ENCODE peak calls at places on chromosomes 12 and 14, in six cellular contexts. One of them, this sample, is unnamed.

GRCh38 chr14:73116079-73116665 is 20.1 kb upstream of the PSEN1 start:
- DNase-seq in thoracic aorta: no peak
- DNase-seq in tibial artery: no peak
- DNase-seq in uterus: no peak
- DNase-seq in lower lobe of right lung: no peak
- DNase-seq in A549: no peak
- DNase-seq in this sample: no peak

GRCh38 chr12:46268349-46268616 is 560 bp downstream of the SLC38A1 start:
- DNase-seq in thoracic aorta: no peak
- DNase-seq in tibial artery: no peak
- DNase-seq in uterus: no peak
- DNase-seq in lower lobe of right lung: peak; percentile 49
- DNase-seq in A549: no peak
- DNase-seq in this sample: no peak

GRCh38 chr14:61347771-61348443 is 26.5 kb downstream of the PRKCH start:
- DNase-seq in thoracic aorta: no peak
- DNase-seq in tibial artery: no peak
- DNase-seq in uterus: no peak
- DNase-seq in lower lobe of right lung: no peak
- DNase-seq in A549: no peak
- DNase-seq in this sample: no peak

GRCh38 chr14:52314521-52315354 is 626 bp downstream of the PTGER2 start:
- DNase-seq in thoracic aorta: no peak
- DNase-seq in tibial artery: peak; percentile 68
- DNase-seq in uterus: peak; percentile 36
- DNase-seq in lower lobe of right lung: peak; percentile 69
- DNase-seq in A549: peak; percentile 27
- DNase-seq in this sample: peak; percentile 34

GRCh38 chr12:93616584-93617101 is 44.2 kb downstream of the SOCS2 start:
- DNase-seq in thoracic aorta: no peak
- DNase-seq in tibial artery: no peak
- DNase-seq in uterus: no peak
- DNase-seq in lower lobe of right lung: no peak
- DNase-seq in A549: peak; percentile 11
- DNase-seq in this sample: no peak

GRCh38 chr12:125164541-125164940 is 99.3 kb downstream of the AACS start:
- DNase-seq in thoracic aorta: no peak
- DNase-seq in tibial artery: no peak
- DNase-seq in uterus: no peak
- DNase-seq in lower lobe of right lung: no peak
- DNase-seq in A549: no peak
- DNase-seq in this sample: no peak

GRCh38 chr12:127655691-127656090 is 611.3 kb upstream of the TMEM132C start:
- DNase-seq in thoracic aorta: no peak
- DNase-seq in tibial artery: no peak
- DNase-seq in uterus: no peak
- DNase-seq in lower lobe of right lung: no peak
- DNase-seq in A549: no peak
- DNase-seq in this sample: no peak

GRCh38 chr12:16348435-16349131 is 1.1 kb downstream of the MGST1 start:
- DNase-seq in thoracic aorta: no peak
- DNase-seq in tibial artery: no peak
- DNase-seq in uterus: no peak
- DNase-seq in lower lobe of right lung: no peak
- DNase-seq in A549: no peak
- DNase-seq in this sample: no peak

GRCh38 chr12:18482601-18483120 is 221.3 kb downstream of the PIK3C2G start:
- DNase-seq in thoracic aorta: no peak
- DNase-seq in tibial artery: no peak
- DNase-seq in uterus: no peak
- DNase-seq in lower lobe of right lung: no peak
- DNase-seq in A549: no peak
- DNase-seq in this sample: no peak

DNA sequence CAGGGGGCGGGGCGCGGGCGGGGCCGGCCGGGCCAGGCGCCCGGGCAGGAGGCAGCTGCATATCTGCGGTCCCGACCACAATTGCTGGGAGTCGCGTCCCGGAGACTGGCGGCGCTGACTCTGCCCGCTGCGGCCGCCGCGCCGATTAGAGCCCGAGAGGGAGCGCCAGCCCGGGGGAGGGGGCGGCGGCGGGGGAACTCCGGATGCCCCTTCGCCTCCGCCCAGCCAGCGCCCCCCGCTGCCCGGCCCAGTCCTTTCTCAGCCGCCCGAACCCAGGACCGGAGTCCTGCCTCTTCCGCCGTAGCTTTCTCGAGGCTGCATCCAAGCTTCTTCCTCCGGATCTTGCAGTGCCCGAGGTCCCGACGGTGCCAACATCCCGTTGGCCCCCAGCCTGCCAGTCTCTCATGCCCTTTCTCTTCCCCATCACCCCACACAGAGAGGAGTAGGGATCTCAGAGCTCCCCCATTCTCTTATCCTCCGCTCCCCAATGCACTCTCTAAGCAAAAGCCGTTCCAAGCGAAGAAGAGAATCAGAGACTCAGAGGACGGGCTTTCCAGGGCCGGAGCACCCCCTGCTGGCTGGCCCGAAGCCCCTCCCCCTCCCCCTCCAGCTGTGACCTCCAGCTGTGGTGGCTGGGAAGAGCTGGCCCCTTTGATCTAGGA is 8.8 kb upstream of the SP7 start:
- DNase-seq in thoracic aorta: no peak
- DNase-seq in tibial artery: peak; percentile 84
- DNase-seq in uterus: peak; percentile 84
- DNase-seq in lower lobe of right lung: peak; percentile 75
- DNase-seq in A549: peak; percentile 68
- DNase-seq in this sample: peak; percentile 73
- H3K27ac ChIP-seq in thoracic aorta: peak overlapping the region; percentile 74
- H3K27ac ChIP-seq in tibial artery: peak overlapping the region; percentile 82
- H3K27ac ChIP-seq in uterus: peak overlapping the region; percentile 91
- H3K27ac ChIP-seq in lower lobe of right lung: peak overlapping the region; percentile 84
- H3K27ac ChIP-seq in A549: peak overlapping the region; percentile 81
- H3K27ac ChIP-seq in this sample: peak overlapping the region; percentile 25

DNA sequence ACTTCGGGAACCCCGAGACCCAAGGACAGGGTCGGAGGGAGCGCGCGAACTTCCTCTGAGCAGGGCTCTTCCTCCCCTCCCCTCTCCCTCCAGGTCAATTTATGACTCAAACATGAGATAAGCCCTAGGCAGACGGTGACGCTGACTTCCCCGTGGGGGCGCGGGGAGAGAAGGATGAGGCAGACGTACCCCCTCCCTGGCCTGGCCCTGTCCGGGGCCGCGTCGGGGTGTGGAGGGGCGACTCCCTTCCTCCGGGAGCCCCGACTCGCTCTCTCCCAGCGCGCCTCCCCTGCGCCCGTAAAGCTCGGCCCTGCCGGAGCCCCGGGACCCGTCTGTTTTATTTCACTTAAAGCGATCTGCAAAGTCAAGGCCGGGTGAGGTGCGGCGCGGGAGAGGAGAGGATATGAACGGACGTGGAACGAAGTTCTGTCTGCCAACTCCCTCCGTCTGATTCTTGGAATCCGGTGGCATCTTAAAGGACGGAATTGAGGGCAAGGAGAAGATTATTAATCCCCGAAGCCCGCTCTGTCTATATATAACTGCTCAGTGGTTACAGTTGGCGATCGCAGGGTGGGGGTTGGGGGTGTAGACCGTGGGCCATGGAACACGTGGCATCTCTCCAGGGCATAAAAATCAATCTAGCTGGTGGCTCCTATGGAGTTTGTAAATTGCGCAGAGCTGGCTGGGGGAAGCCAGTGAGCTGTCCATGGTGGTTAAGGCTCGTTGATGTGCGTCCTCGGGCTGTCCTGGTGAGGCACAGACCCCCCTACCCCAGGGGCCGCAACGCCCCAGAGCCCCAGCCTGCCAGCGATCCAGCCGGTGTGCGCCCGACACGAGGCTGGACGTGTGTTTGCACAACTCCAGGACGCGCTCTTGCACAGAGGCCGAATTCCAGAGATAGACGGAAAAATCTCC is 2.9 kb upstream of the PTHLH start:
- DNase-seq in thoracic aorta: no peak
- DNase-seq in tibial artery: no peak
- DNase-seq in uterus: no peak
- DNase-seq in lower lobe of right lung: no peak
- DNase-seq in A549: no peak
- DNase-seq in this sample: no peak
- H3K4me1 ChIP-seq in thoracic aorta: peaks cover 14% of the 10 kb centered on the region
- H3K4me1 ChIP-seq in tibial artery: peaks cover 27% of the 10 kb centered on the region
- H3K4me1 ChIP-seq in uterus: no peaks in the 10 kb centered on the region
- H3K4me1 ChIP-seq in lower lobe of right lung: peaks cover 14% of the 10 kb centered on the region
- H3K4me1 ChIP-seq in A549: peaks cover 49% of the 10 kb centered on the region
- H3K4me1 ChIP-seq in this sample: peaks cover 30% of the 10 kb centered on the region

DNA sequence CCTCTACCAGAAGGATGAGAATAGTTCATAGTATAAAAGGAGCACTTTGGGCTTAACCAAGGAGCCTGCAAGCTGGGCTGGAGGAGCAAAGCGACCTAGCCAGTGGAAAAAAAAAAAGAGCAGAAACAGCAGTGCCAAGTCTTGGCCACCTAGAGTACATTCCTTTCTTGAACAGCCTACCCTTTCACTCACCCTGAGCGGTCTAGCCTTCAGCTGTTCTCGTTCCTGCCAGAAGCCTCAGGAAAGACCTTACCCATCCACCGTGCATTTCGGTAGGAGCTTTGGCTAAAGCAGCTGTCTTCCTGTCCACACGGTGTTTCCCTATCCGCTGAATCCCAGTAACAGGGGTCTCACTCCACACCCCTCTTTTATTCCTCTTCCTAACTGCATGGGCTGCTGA is 88.7 kb upstream of the METAP2 start:
- DNase-seq in thoracic aorta: peak; percentile 8
- DNase-seq in tibial artery: peak; percentile 69
- DNase-seq in uterus: peak; percentile 28
- DNase-seq in lower lobe of right lung: no peak
- DNase-seq in A549: no peak
- DNase-seq in this sample: no peak
- TF ChIP-seq CTCF in thoracic aorta: peak; percentile 35
- TF ChIP-seq CTCF in tibial artery: no peak
- TF ChIP-seq CTCF in uterus: no peak
- TF ChIP-seq CTCF in lower lobe of right lung: no peak
- TF ChIP-seq CTCF in A549: no peak
- TF ChIP-seq CTCF in this sample: no peak

GRCh38 chr12:132508860-132509732 is 19.1 kb downstream of the FBRSL1 start:
- DNase-seq in thoracic aorta: no peak
- DNase-seq in tibial artery: no peak
- DNase-seq in uterus: no peak
- DNase-seq in lower lobe of right lung: no peak
- DNase-seq in A549: no peak
- DNase-seq in this sample: no peak

GRCh38 chr12:132510111-132510724 is 20.3 kb downstream of the FBRSL1 start:
- DNase-seq in thoracic aorta: no peak
- DNase-seq in tibial artery: no peak
- DNase-seq in uterus: no peak
- DNase-seq in lower lobe of right lung: no peak
- DNase-seq in A549: no peak
- DNase-seq in this sample: no peak

GRCh38 chr12:132507656-132508055 is 17.7 kb downstream of the FBRSL1 start:
- DNase-seq in thoracic aorta: no peak
- DNase-seq in tibial artery: no peak
- DNase-seq in uterus: no peak
- DNase-seq in lower lobe of right lung: no peak
- DNase-seq in A549: no peak
- DNase-seq in this sample: no peak

GRCh38 chr12:132506730-132507538 is 17.0 kb downstream of the FBRSL1 start:
- DNase-seq in thoracic aorta: no peak
- DNase-seq in tibial artery: peak; percentile 88
- DNase-seq in uterus: peak; percentile 63
- DNase-seq in lower lobe of right lung: peak; percentile 84
- DNase-seq in A549: no peak
- DNase-seq in this sample: peak; percentile 76

DNA sequence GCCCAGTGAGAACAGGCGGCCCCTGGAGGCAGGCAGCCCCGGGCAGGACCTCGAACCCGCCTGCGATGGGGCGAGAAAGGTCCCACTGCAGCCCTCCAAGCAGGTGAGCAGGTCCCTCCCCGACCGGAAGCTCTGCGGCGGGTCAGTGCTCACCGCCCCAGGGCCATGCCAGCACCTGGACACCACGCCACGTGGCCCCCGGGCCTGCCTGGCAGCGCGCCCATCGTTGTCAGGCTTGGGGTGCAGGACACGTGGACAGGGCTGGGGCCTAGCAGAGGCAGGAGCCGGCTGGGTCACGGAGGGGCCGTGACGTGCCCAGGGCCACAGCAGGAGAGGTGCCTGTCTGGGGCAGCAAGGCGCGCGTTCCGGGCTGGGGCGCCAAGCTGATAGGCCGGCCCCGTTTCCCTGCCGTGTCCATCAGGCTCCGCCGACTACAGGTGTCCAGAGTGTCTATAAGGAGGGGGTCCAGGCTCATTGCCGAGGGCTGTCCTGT is 18.3 kb downstream of the FBRSL1 start:
- DNase-seq in thoracic aorta: no peak
- DNase-seq in tibial artery: no peak
- DNase-seq in uterus: no peak
- DNase-seq in lower lobe of right lung: no peak
- DNase-seq in A549: no peak
- DNase-seq in this sample: no peak
- H3K27ac ChIP-seq in thoracic aorta: no peak overlapping the region
- H3K27ac ChIP-seq in tibial artery: no peak overlapping the region
- H3K27ac ChIP-seq in uterus: no peak overlapping the region
- H3K27ac ChIP-seq in lower lobe of right lung: no peak overlapping the region
- H3K27ac ChIP-seq in A549: no peak overlapping the region
- H3K27ac ChIP-seq in this sample: no peak overlapping the region

GRCh38 chr12:92129609-92130008 is 16.0 kb downstream of the BTG1 start:
- DNase-seq in thoracic aorta: no peak
- DNase-seq in tibial artery: no peak
- DNase-seq in uterus: no peak
- DNase-seq in lower lobe of right lung: no peak
- DNase-seq in A549: no peak
- DNase-seq in this sample: no peak
- H3K4me1 ChIP-seq in thoracic aorta: peaks cover 47% of the 10 kb centered on the region
- H3K4me1 ChIP-seq in tibial artery: peaks cover 58% of the 10 kb centered on the region
- H3K4me1 ChIP-seq in uterus: peaks cover 3% of the 10 kb centered on the region
- H3K4me1 ChIP-seq in lower lobe of right lung: peaks cover 52% of the 10 kb centered on the region
- H3K4me1 ChIP-seq in A549: peaks cover 44% of the 10 kb centered on the region
- H3K4me1 ChIP-seq in this sample: peaks cover 27% of the 10 kb centered on the region

DNA sequence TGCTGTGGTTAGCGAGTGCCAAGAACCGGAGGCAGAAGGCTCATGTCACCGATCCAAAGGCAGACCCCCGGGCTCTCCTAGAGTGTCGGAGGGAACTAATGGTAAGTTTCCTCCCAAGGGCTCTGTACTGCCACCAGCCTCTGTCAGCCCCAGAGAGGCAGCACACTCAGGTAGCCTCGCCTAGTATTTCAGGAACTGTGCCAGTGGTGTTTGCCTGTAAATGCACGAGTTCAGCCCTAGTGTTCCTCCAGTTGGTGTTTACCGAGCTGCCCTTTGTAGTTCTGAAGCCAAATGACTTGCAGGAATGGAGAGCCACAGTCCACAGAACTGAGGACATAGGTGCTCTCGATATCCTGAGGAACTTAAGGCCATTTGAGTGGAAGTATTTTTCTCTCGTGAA is 72.6 kb downstream of the ESR2 start:
- DNase-seq in thoracic aorta: no peak
- DNase-seq in tibial artery: no peak
- DNase-seq in uterus: no peak
- DNase-seq in lower lobe of right lung: no peak
- DNase-seq in A549: no peak
- DNase-seq in this sample: peak; percentile 77
- TF ChIP-seq CTCF in thoracic aorta: no peak
- TF ChIP-seq CTCF in tibial artery: no peak
- TF ChIP-seq CTCF in uterus: no peak
- TF ChIP-seq CTCF in lower lobe of right lung: no peak
- TF ChIP-seq CTCF in A549: no peak
- TF ChIP-seq CTCF in this sample: no peak